ENCODE peak calls at places on chromosomes 12 and 14, in ten cellular contexts. D, A, K, M, F, L, R, Z, C and Q are unnamed samples. For H3K4me1, the result is how much of the 10 kb centered on the place peaks cover.

GRCh38 chr14:65131176-65131765 is 29.0 kb upstream of the MAX start:
- DNase-seq in R (no peak), M (no peak), C (no peak), K (no peak), F (peak), A (no peak), D (no peak), Z (no peak), L (peak), Q (no peak)

GRCh38 chr12:120846721-120847120 is 57.4 kb downstream of the SPPL3 start:
- DNase-seq in C (no peak), R (no peak), L (no peak), Z (peak), F (no peak), D (no peak), A (no peak), M (no peak), K (no peak), Q (no peak)

GRCh38 chr14:68421116-68421515 is 371.8 kb downstream of the ZFP36L1 start:
- DNase-seq in L (no peak), Z (no peak), A (no peak), R (no peak), M (no peak), D (no peak), K (no peak), C (no peak), F (no peak), Q (no peak)

GRCh38 chr12:52081263-52081733 is 1.8 kb downstream of the SMIM41 start:
- DNase-seq in L (no peak), Z (no peak), A (no peak), D (peak), M (no peak), R (peak), C (no peak), F (no peak), K (peak), Q (peak)

GRCh38 chr14:24094839-24095195 is 706 bp downstream of the PCK2 start:
- DNase-seq in K (no peak), F (no peak), R (no peak), L (no peak), C (no peak), M (no peak), A (no peak), Z (peak), D (peak), Q (no peak)

GRCh38 chr12:12723681-12724420 is 6.7 kb downstream of the CDKN1B start:
- DNase-seq in D (peak), C (peak), F (no peak), R (peak), M (peak), A (no peak), Z (peak), K (peak), L (peak), Q (no peak)

GRCh38 chr12:84148335-84148734 is 764.3 kb downstream of the SLC6A15 start:
- DNase-seq in R (no peak), A (no peak), D (no peak), Z (no peak), K (no peak), L (no peak), M (no peak), C (no peak), F (no peak), Q (no peak)

GRCh38 chr14:22973217-22974032 is 8.9 kb downstream of the AJUBA start:
- DNase-seq in A (no peak), M (no peak), F (peak), C (no peak), L (peak), D (peak), K (no peak), R (no peak), Z (peak), Q (no peak)

GRCh38 chr12:45170456-45171042 is 45.3 kb upstream of the ANO6 start:
- DNase-seq in Z (peak), R (peak), K (peak), C (peak), D (peak), F (peak), A (peak), M (peak), L (peak), Q (peak)

GRCh38 chr12:92879698-92880322 is 49.3 kb downstream of the EEA1 start:
- DNase-seq in L (no peak), F (no peak), C (no peak), K (no peak), M (no peak), D (no peak), A (no peak), R (no peak), Z (peak), Q (no peak)

GRCh38 chr12:122139941-122140340 is 34.1 kb downstream of the IL31 start:
- DNase-seq in M (no peak), R (no peak), A (no peak), D (no peak), F (no peak), L (no peak), C (no peak), Z (no peak), K (no peak), Q (no peak)

GRCh38 chr12:57620936-57621496 is 9.8 kb downstream of the ARHGEF25 start:
- DNase-seq in R (no peak), L (no peak), D (peak), M (no peak), K (no peak), C (peak), F (no peak), Z (no peak), A (no peak), Q (no peak)

GRCh38 chr12:92138144-92138543 is 7.5 kb downstream of the BTG1 start:
- DNase-seq in R (no peak), L (peak), C (no peak), D (no peak), M (no peak), K (no peak), A (no peak), Z (no peak), F (no peak), Q (no peak)

GRCh38 chr12:2110127-2110526 is 57.3 kb downstream of the CACNA1C start:
- DNase-seq in D (no peak), C (no peak), L (no peak), F (no peak), Z (no peak), M (no peak), R (no peak), A (no peak), K (no peak), Q (no peak)

GRCh38 chr12:104319028-104319427 is 15.5 kb downstream of the EID3 start:
- DNase-seq in C (no peak), F (no peak), K (no peak), A (no peak), R (no peak), Z (no peak), M (no peak), L (no peak), D (no peak), Q (no peak)

GRCh38 chr12:106429043-106429552 is 71.5 kb downstream of the POLR3B start:
- DNase-seq in L (no peak), D (no peak), M (no peak), F (no peak), A (no peak), K (no peak), R (no peak), Z (peak), C (no peak), Q (no peak)

GRCh38 chr12:67720383-67720856 is 71.9 kb downstream of the DYRK2 start:
- DNase-seq in F (no peak), L (no peak), C (peak), D (no peak), Z (peak), R (peak), K (no peak), M (no peak), A (no peak), Q (peak)

GRCh38 chr14:95485222-95485819 is 31.1 kb downstream of the SYNE3 start:
- DNase-seq in K (no peak), A (no peak), Z (no peak), D (peak), M (no peak), F (no peak), R (peak), L (no peak), C (no peak), Q (no peak)

GRCh38 chr12:55806982-55807381 is 10.5 kb downstream of the SARNP start:
- DNase-seq in C (no peak), L (no peak), R (no peak), M (no peak), K (no peak), D (no peak), A (no peak), Z (no peak), F (no peak), Q (no peak)
- H3K4me1 ChIP-seq in C (under half), L (under half), R (under half), M (under half), K (under half), D (under half), A (under half), Z (under half), F (under half), Q (under half)

GRCh38 chr14:93956514-93957332 is 19.6 kb downstream of the ASB2 start:
- DNase-seq in D (no peak), K (no peak), A (no peak), Z (no peak), L (no peak), C (no peak), F (no peak), R (peak), M (no peak), Q (no peak)
- H3K4me1 ChIP-seq in D (under half), K (under half), A (under half), Z (half or more), L (under half), C (half or more), F (under half), R (half or more), M (half or more), Q (half or more)

GRCh38 chr12:110217996-110218674 is 62.9 kb upstream of the ATP2A2 start:
- DNase-seq in K (no peak), L (no peak), A (no peak), F (no peak), D (no peak), M (no peak), C (no peak), Z (no peak), R (no peak), Q (no peak)
- H3K4me1 ChIP-seq in K (under half), L (under half), A (under half), F (under half), D (under half), M (under half), C (under half), Z (under half), R (under half), Q (under half)

GRCh38 chr12:132489078-132489601 is 811 bp upstream of the FBRSL1 start:
- DNase-seq in R (peak), A (no peak), F (no peak), K (peak), C (peak), M (peak), L (no peak), D (peak), Z (no peak), Q (no peak)
- H3K4me1 ChIP-seq in R (under half), A (under half), F (under half), K (under half), C (under half), M (half or more), L (under half), D (under half), Z (under half), Q (under half)

GRCh38 chr12:62731378-62731710 is 203.6 kb downstream of the PPM1H start:
- DNase-seq in C (no peak), M (no peak), A (no peak), F (no peak), L (no peak), R (no peak), D (no peak), Z (no peak), K (no peak), Q (no peak)

GRCh38 chr12:62730649-62731377 is 204.1 kb downstream of the PPM1H start:
- DNase-seq in D (no peak), L (peak), A (no peak), R (no peak), M (no peak), K (no peak), C (no peak), Z (peak), F (no peak), Q (no peak)

GRCh38 chr12:62736596-62736995 is 198.4 kb downstream of the PPM1H start:
- DNase-seq in F (no peak), M (no peak), Z (no peak), L (peak), A (no peak), K (no peak), D (no peak), R (no peak), C (no peak), Q (no peak)

GRCh38 chr12:62737201-62737600 is 197.7 kb downstream of the PPM1H start:
- DNase-seq in D (no peak), M (no peak), R (no peak), C (no peak), K (no peak), A (no peak), Z (no peak), L (no peak), F (no peak), Q (no peak)

DNA sequence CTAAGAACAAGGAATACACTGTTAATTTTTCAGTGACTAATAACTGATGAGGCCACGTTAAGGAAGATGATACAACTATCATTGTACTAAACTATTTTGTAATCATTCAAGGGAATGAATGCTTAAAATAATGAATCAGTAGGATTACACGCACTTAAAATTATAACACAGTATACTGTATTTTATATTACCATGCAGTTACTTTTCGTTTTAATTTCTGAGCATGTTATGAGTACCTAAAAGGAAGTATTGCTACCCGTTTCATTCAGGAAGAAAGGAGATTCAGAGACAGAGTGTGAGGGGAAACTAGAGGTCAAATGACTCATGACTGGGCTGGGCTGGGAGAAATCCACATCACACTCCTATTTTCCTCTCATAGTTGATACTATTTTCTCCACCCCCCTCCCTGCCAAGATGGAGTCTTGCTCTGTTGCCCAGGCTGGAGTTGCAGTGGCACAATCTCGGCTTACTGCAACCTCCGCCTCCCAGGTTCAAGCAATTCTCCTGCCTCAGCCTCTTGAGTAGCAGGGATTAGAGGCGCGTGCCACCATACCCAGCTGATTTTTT is 202.0 kb downstream of the PPM1H start:
- DNase-seq in L (peak), C (no peak), K (no peak), M (no peak), A (no peak), F (no peak), D (no peak), R (no peak), Z (peak), Q (no peak)
- H3K4me1 ChIP-seq in L (under half), C (under half), K (under half), M (under half), A (under half), F (under half), D (under half), R (under half), Z (under half), Q (under half)

DNA sequence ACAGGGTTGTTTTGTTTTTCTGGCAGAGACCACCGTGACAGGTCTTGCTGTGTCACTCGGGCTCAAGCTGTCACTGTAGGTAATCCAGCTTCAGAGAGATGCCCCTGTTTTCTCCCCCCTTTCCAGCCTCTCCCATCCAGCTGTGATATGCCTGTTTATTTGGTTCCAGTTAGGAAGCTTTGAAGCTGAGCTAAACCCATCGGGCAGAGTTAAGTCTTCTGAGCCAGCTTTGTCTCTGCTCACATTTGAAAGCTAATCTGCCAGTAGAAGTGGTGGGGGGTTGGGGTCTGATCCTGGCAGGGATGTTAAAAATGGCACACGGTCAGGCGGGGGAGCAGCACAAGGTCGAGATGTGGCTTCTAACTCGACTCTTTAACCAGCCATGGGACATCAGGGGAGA is 130.0 kb downstream of the TSPAN9 start:
- DNase-seq in F (no peak), D (peak), C (no peak), L (no peak), A (no peak), K (no peak), R (no peak), M (no peak), Z (no peak), Q (no peak)
- H3K4me1 ChIP-seq in F (under half), D (under half), C (under half), L (under half), A (under half), K (under half), R (half or more), M (half or more), Z (half or more), Q (under half)

GRCh38 chr14:100405752-100406455 is 82.8 kb downstream of the SLC25A47 start:
- DNase-seq in F (no peak), A (no peak), M (no peak), C (no peak), Z (no peak), R (no peak), D (no peak), L (no peak), K (no peak), Q (no peak)

GRCh38 chr14:100401031-100401692 is 78.0 kb downstream of the SLC25A47 start:
- DNase-seq in F (no peak), D (no peak), C (no peak), Z (no peak), A (no peak), R (no peak), L (no peak), M (no peak), K (no peak), Q (no peak)

GRCh38 chr14:100402631-100403030 is 79.5 kb downstream of the SLC25A47 start:
- DNase-seq in A (no peak), L (no peak), D (no peak), Z (no peak), K (no peak), C (no peak), M (no peak), R (no peak), F (no peak), Q (no peak)

GRCh38 chr14:100404419-100404818 is 81.3 kb downstream of the SLC25A47 start:
- DNase-seq in D (no peak), Z (no peak), R (no peak), A (no peak), L (no peak), F (no peak), K (no peak), C (no peak), M (no peak), Q (no peak)

GRCh38 chr14:100403802-100404201 is 80.7 kb downstream of the SLC25A47 start:
- DNase-seq in D (no peak), C (no peak), M (no peak), K (no peak), F (no peak), A (no peak), Z (no peak), R (no peak), L (no peak), Q (no peak)
- H3K4me1 ChIP-seq in D (under half), C (under half), M (under half), K (under half), F (under half), A (under half), Z (under half), R (under half), L (under half), Q (under half)